ENCODE peak calls at places on chromosomes 12 and 14, in four cellular contexts. A, C, V and B are unnamed samples.

GRCh38 chr14:31945701-31946100 is 131.4 kb upstream of the ARHGAP5 start:
- DNase-seq in C (no peak), V (no peak), A (no peak), B (no peak)

GRCh38 chr12:123263196-123263817 is 8.3 kb downstream of the CDK2AP1 start:
- DNase-seq in V (no peak), A (no peak), C (no peak), B (no peak)

GRCh38 chr12:53733051-53733812 is 6.0 kb upstream of the CALCOCO1 start:
- DNase-seq in C (no peak), A (peak), V (no peak), B (no peak)

GRCh38 chr12:95074766-95075165 is 1.3 kb upstream of the NR2C1 start:
- DNase-seq in C (no peak), A (peak), V (no peak), B (peak)

GRCh38 chr14:22865424-22866215 is 5.9 kb upstream of the LRP10 start:
- DNase-seq in V (no peak), C (peak), A (no peak), B (peak)

GRCh38 chr14:80212025-80212402 is 710 bp upstream of the DIO2 start:
- DNase-seq in C (peak), A (peak), V (no peak), B (peak)

GRCh38 chr12:9646794-9647622 is 22.5 kb upstream of the CLEC2D start:
- DNase-seq in C (peak), A (peak), V (peak), B (peak)

GRCh38 chr14:100679707-100680438 is 46.8 kb upstream of the DLK1 start:
- DNase-seq in C (no peak), V (no peak), A (peak), B (peak)

GRCh38 chr14:85634205-85634604 is 104.3 kb downstream of the FLRT2 start:
- DNase-seq in V (no peak), C (no peak), A (peak), B (no peak)

GRCh38 chr14:68814376-68815287 is 21.8 kb upstream of the ZFP36L1 start:
- DNase-seq in A (peak), C (peak), V (peak), B (peak)
- H3K4me3 ChIP-seq in A (peak), C (no peak), V (peak), B (peak)

GRCh38 chr12:70176290-70176689 is 66.9 kb upstream of the CNOT2 start:
- DNase-seq in C (no peak), A (no peak), V (no peak), B (no peak)

GRCh38 chr12:70177637-70178036 is 65.6 kb upstream of the CNOT2 start:
- DNase-seq in A (no peak), C (no peak), V (no peak), B (no peak)

GRCh38 chr12:70180140-70180539 is 63.1 kb upstream of the CNOT2 start:
- DNase-seq in V (no peak), A (no peak), C (no peak), B (no peak)

GRCh38 chr12:70178038-70178437 is 65.2 kb upstream of the CNOT2 start:
- DNase-seq in A (peak), V (no peak), C (no peak), B (peak)
- H3K4me3 ChIP-seq in A (no peak), V (no peak), C (no peak), B (no peak)

GRCh38 chr14:37197421-37198272 is at the start of gene MIPOL1:
- DNase-seq in A (peak), C (peak), V (no peak), B (peak)
- H3K4me3 ChIP-seq in A (peak), C (peak), V (no peak), B (peak)

DNA sequence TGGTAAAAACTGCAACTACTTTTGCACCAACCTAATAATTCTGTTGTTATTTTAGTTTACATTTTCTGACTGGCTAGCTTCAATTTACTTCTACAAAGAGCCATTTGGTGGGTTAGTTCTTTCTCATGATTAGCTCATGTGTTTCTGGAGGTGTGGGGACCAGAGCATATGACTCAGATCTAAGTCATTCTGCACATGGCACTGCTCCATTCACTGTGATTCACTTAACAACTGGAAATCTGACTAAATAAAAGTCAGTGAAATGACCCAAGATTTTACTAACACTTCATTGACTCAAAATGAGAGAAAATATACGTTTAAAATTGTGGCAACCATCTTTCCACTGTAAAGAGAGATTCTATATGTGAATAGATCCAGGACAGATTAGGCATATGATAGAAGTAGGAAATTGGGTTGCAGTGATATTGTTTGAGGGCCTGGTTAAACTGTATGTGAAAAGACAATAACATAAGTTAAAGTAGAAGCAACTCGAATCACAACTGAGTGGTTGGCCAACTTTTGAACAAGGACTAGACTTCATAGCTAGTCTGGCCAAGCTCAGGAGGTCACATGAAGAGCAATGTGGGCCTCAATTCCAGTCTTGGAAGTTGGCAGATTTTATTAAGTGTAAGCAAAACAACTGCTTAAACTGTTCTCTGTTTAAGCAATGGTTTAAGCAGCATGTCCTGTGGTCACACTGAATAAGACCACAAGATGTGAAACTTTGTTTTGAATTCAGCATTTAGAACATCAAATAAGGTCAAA is 100.2 kb downstream of the TMTC3 start:
- DNase-seq in C (no peak), A (peak), V (peak), B (peak)
- H3K4me3 ChIP-seq in C (no peak), A (no peak), V (no peak), B (no peak)

GRCh38 chr12:130041983-130042812 is 120.1 kb upstream of the FZD10 start:
- DNase-seq in A (no peak), V (no peak), C (peak), B (no peak)
- H3K4me3 ChIP-seq in A (no peak), V (no peak), C (no peak), B (no peak)

GRCh38 chr12:10716704-10717315 is 6.3 kb downstream of the YBX3 start:
- DNase-seq in V (no peak), A (peak), C (peak), B (peak)
- H3K4me3 ChIP-seq in V (no peak), A (peak), C (peak), B (peak)

GRCh38 chr14:73742520-73743238 is 28.5 kb upstream of the PNMA1 start:
- DNase-seq in A (peak), C (no peak), V (no peak), B (no peak)
- H3K4me3 ChIP-seq in A (no peak), C (no peak), V (peak), B (no peak)

DNA sequence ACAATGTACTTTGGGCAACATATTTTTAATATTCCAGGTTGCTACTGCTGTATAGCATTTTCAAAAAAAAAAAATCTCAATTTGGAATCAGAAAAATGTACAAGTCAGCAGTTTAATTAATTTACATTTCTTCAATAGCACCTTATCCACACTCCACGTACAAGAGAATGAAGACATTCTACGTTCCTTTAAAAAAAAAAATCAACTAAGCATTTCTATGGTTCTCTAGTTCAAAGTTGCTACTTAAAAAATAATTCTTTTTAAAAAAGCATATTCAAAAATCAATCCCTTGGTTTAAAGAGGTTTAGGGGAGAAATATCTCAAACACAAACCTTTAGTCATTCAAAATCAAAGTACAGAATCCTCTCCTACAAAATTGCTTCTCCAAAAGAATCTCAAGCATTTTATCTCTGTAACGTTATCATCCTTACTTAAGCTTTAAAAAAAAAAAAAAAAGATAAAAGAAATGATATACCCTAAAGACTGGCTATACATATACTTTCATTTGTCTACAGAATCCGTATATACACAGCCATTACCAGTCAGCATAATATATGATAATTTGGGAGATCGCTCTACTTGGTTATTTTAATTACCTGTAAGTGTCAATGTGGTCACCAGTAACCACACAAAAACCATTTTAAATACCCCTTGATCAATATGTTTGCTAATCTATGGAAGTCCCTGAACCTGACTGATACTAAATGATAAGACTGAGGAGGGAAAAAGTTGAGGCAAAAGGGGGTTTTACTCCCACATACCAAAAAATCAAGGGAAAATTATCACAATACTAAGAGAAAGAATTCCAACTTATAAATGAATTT is 2.7 kb downstream of the MED13L start:
- DNase-seq in V (no peak), A (no peak), C (no peak), B (no peak)
- H3K4me3 ChIP-seq in V (no peak), A (peak), C (peak), B (peak)

GRCh38 chr14:30874120-30874998 is at the start of gene COCH:
- DNase-seq in C (peak), A (peak), V (peak), B (no peak)

GRCh38 chr14:30874999-30875787 is 834 bp downstream of the COCH start:
- DNase-seq in C (peak), V (peak), A (peak), B (no peak)

GRCh38 chr14:30875788-30876053 is 1.4 kb downstream of the COCH start:
- DNase-seq in V (no peak), C (no peak), A (no peak), B (no peak)

GRCh38 chr14:30873308-30874119 is 845 bp upstream of the COCH start:
- DNase-seq in C (no peak), A (no peak), V (no peak), B (no peak)

GRCh38 chr14:30876692-30877091 is 2.3 kb downstream of the COCH start:
- DNase-seq in A (no peak), C (no peak), V (no peak), B (no peak)
- H3K4me3 ChIP-seq in A (no peak), C (no peak), V (no peak), B (no peak)